ENCODE peak calls at places on chromosomes 13 and 19, in six cellular contexts. F is thoracic aorta, P is lower lobe of right lung, D is DND-41, R is PC-3, N is H9. L is an unnamed sample.
A peak's percentile ranks its signal among the peaks of the same experiment; 100 is the strongest.

GRCh38 chr13:95100525-95101121 is 200.6 kb downstream of the ABCC4 start:
- DNase-seq in P (no peak), N (no peak), R (peak; percentile 97), D (no peak), F (no peak), L (no peak)

GRCh38 chr19:5695649-5696195 is 5.6 kb downstream of the RPL36 start:
- DNase-seq in D (no peak), N (peak; percentile 50), P (no peak), R (no peak), F (no peak), L (no peak)

GRCh38 chr13:20825476-20825875 is 51.7 kb upstream of the EEF1AKMT1 start:
- DNase-seq in N (no peak), D (no peak), F (no peak), R (no peak), P (no peak), L (no peak)

GRCh38 chr19:38718747-38719543 is 25.3 kb downstream of the CAPN12 start:
- DNase-seq in P (peak; percentile 67), F (no peak), D (no peak), R (no peak), N (peak; percentile 74), L (no peak)

GRCh38 chr13:41061914-41062837 is 867 bp downstream of the WBP4 start:
- DNase-seq in F (no peak), R (peak; percentile 44), N (no peak), P (no peak), D (no peak), L (no peak)

GRCh38 chr19:13012690-13013608 is 17.7 kb downstream of the NFIX start:
- DNase-seq in N (peak; percentile 58), R (peak; percentile 78), F (no peak), P (no peak), D (no peak), L (no peak)

GRCh38 chr13:30985637-30986205 is 53.3 kb downstream of the TEX26 start:
- DNase-seq in F (no peak), N (no peak), R (peak; percentile 43), D (no peak), P (no peak), L (no peak)

GRCh38 chr13:104477256-104477655 is 1411.0 kb upstream of the SLC10A2 start:
- DNase-seq in F (no peak), D (no peak), R (no peak), P (no peak), N (no peak), L (no peak)

GRCh38 chr19:55643733-55644116 is 276 bp downstream of the ZNF581 start:
- DNase-seq in D (no peak), F (no peak), P (peak; percentile 52), N (no peak), R (no peak), L (no peak)

GRCh38 chr13:80359459-80360297 is 18.8 kb upstream of the SPRY2 start:
- DNase-seq in D (no peak), P (no peak), R (no peak), F (no peak), N (peak; percentile 80), L (no peak)

GRCh38 chr19:31592456-31592855 is 243.2 kb upstream of the TSHZ3 start:
- DNase-seq in F (no peak), P (no peak), R (no peak), N (no peak), D (no peak), L (no peak)

GRCh38 chr19:19866599-19867248 is 1.0 kb downstream of the ZNF253 start:
- DNase-seq in N (peak; percentile 86), P (no peak), F (no peak), D (peak; percentile 69), R (no peak), L (no peak)

GRCh38 chr13:51733656-51734334 is 70.2 kb downstream of the DHRS12 start:
- DNase-seq in P (no peak), D (no peak), R (no peak), F (no peak), N (no peak), L (no peak)

GRCh38 chr13:22049384-22049783 is 378.5 kb downstream of the FGF9 start:
- DNase-seq in P (no peak), F (no peak), D (no peak), N (no peak), R (no peak), L (no peak)

GRCh38 chr13:32426981-32427851 is 714 bp downstream of the N4BP2L1 start:
- DNase-seq in P (peak; percentile 76), D (peak; percentile 78), N (peak; percentile 76), R (no peak), F (no peak), L (no peak)

GRCh38 chr19:45016388-45017314 is 15.4 kb downstream of the RELB start:
- DNase-seq in F (no peak), R (peak; percentile 72), P (no peak), D (peak; percentile 69), N (peak; percentile 81), L (no peak)

GRCh38 chr19:45528149-45528743 is 21.0 kb downstream of the VASP start:
- DNase-seq in P (no peak), D (no peak), N (peak; percentile 83), R (peak; percentile 90), F (no peak), L (peak; percentile 95)

GRCh38 chr19:6066661-6067646 is 43.3 kb downstream of the RFX2 start:
- DNase-seq in F (peak; percentile 96), N (peak; percentile 79), R (peak; percentile 92), P (peak; percentile 95), D (no peak), L (peak; percentile 77)

GRCh38 chr19:41619018-41619571 is 7.8 kb downstream of the CEACAM4 start:
- DNase-seq in D (no peak), N (peak; percentile 18), P (no peak), R (no peak), F (no peak), L (no peak)

GRCh38 chr19:52942371-52943133 is 19.3 kb upstream of the ZNF888 start:
- DNase-seq in N (peak; percentile 94), R (peak; percentile 88), D (peak; percentile 97), F (peak; percentile 62), P (peak; percentile 95), L (peak; percentile 80)

GRCh38 chr19:52935434-52935833 is 12.2 kb upstream of the ZNF888 start:
- DNase-seq in D (no peak), N (no peak), P (no peak), F (no peak), R (peak; percentile 84), L (no peak)

GRCh38 chr19:52936151-52936957 is 13.1 kb upstream of the ZNF888 start:
- DNase-seq in N (no peak), D (no peak), F (no peak), P (no peak), R (no peak), L (no peak)

GRCh38 chr19:52941941-52942370 is 18.7 kb upstream of the ZNF888 start:
- DNase-seq in F (no peak), P (peak; percentile 64), D (peak; percentile 54), N (peak; percentile 46), R (peak; percentile 30), L (no peak)

DNA sequence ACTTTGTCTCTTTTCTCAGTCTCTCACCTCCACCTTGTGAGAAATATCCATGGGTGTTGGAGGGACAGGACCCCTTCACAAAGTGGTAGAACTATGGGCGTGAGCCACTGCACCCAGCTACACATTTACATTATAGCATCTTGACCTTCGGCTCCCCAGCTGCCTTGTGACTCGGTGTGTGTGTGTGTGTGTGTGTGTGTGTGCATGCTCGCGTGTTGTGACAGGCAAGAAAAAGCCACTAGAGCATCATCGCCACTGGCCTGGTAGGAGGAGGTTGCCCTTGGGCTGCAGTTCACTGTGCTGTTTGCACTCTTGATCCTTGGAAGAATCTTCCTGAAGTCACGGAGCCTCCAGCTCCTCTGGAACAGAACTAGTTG is 13.7 kb upstream of the ZNF888 start:
- DNase-seq in D (no peak), N (no peak), P (no peak), R (no peak), F (no peak), L (no peak)
- H3K4me1 ChIP-seq in D (peaks cover 23% of the 10 kb centered on the region), N (no peaks in the 10 kb centered on the region), P (peaks cover 28% of the 10 kb centered on the region), R (peaks cover 29% of the 10 kb centered on the region), F (peaks cover 3% of the 10 kb centered on the region), L (peaks cover 19% of the 10 kb centered on the region)

DNA sequence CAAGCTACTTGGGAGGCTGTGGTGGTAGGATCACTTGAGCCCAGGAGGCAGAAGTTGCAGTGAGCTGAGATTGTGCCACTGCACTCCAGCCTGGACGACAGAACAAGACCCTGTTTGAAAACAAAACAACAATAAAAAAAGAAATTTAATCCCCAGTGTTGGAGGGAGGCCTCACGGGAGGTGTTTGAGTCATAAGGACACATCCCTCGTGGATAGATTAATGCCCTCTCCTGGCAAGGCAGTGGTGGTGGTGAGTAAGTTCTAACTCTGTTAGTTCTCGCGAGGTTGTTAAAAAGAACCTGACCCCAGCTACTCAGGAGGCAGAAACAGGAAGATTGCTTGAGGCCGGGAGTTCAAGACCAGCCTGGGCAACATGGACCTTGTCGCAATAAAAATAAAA is 27.6 kb upstream of the SIN3B start:
- DNase-seq in P (no peak), D (no peak), F (no peak), R (peak; percentile 61), N (no peak), L (no peak)
- H3K27me3 ChIP-seq in P (no peaks in the 10 kb centered on the region), D (no peaks in the 10 kb centered on the region), F (no peaks in the 10 kb centered on the region), R (no peaks in the 10 kb centered on the region), N (no peaks in the 10 kb centered on the region), L (no peaks in the 10 kb centered on the region)

GRCh38 chr13:97259787-97260641 is 37.9 kb downstream of the MBNL2 start:
- DNase-seq in F (no peak), N (no peak), P (no peak), R (peak; percentile 49), D (no peak), L (no peak)

GRCh38 chr13:97261254-97262015 is 39.3 kb downstream of the MBNL2 start:
- DNase-seq in N (no peak), R (no peak), P (no peak), D (no peak), F (no peak), L (no peak)

GRCh38 chr13:97264663-97265062 is 42.5 kb downstream of the MBNL2 start:
- DNase-seq in P (no peak), N (no peak), R (no peak), F (no peak), D (no peak), L (no peak)

GRCh38 chr13:97262058-97262457 is 39.9 kb downstream of the MBNL2 start:
- DNase-seq in F (no peak), N (no peak), D (no peak), P (no peak), R (no peak), L (no peak)

DNA sequence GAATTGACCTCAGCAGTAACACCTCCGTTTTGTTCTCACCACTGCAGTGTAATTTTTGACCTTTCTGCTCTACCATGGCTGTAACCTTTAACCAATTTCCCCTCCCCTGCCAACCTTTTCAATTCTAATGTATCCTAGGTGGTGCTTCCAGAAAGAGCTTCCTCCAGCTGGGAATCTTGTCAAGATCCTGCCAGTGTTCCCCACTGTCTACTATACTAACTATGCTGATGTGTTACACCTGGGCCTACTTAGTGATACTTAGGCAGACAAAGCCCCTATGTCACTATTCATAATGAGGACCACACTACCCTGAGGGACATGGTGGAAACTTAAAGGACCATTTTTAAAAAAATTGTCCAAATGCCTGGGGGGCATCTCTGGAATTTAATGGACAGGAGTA is 41.0 kb downstream of the MBNL2 start:
- DNase-seq in P (no peak), N (no peak), D (no peak), R (no peak), F (no peak), L (no peak)
- H3K4me1 ChIP-seq in P (peaks cover 64% of the 10 kb centered on the region), N (peaks cover 2% of the 10 kb centered on the region), D (no peaks in the 10 kb centered on the region), R (peaks cover 27% of the 10 kb centered on the region), F (peaks cover 46% of the 10 kb centered on the region), L (peaks cover 32% of the 10 kb centered on the region)

GRCh38 chr19:33601583-33601982 is 20.2 kb upstream of the CHST8 start:
- DNase-seq in N (no peak), R (no peak), P (no peak), D (no peak), F (no peak), L (no peak)

GRCh38 chr19:33590224-33590623 is 31.5 kb upstream of the CHST8 start:
- DNase-seq in P (no peak), F (no peak), N (no peak), D (no peak), R (no peak), L (no peak)

GRCh38 chr19:33595783-33596182 is 26.0 kb upstream of the CHST8 start:
- DNase-seq in P (no peak), N (no peak), D (no peak), R (no peak), F (no peak), L (no peak)
- H3K27me3 ChIP-seq in P (peaks cover 3% of the 10 kb centered on the region), N (no peaks in the 10 kb centered on the region), D (no peaks in the 10 kb centered on the region), R (no peaks in the 10 kb centered on the region), F (no peaks in the 10 kb centered on the region), L (no peaks in the 10 kb centered on the region)

L was measured in RWPE2.